ENCODE peak calls at places on chromosomes 16 and 17, in seven cellular contexts. C is ascending aorta, U is HuH-7.5, X is T-helper 22 cell, R is nephron progenitor cell, Q is HT-29, M is NCI-H1436. K is an unnamed sample.

GRCh38 chr16:6274366-6274765 is 1058.3 kb upstream of the RBFOX1 start:
- DNase-seq in C (no peak), U (no peak), X (no peak), R (no peak), Q (no peak), M (no peak), K (no peak)

GRCh38 chr17:59641799-59642484 is 22.2 kb downstream of the CLTC start:
- DNase-seq in C (no peak), U (no peak), X (no peak), R (no peak), Q (peak; percentile 50), M (no peak), K (no peak)

GRCh38 chr16:67526149-67526732 is 2.4 kb upstream of the RIPOR1 start:
- DNase-seq in C (no peak), U (no peak), X (no peak), R (no peak), Q (no peak), M (no peak), K (no peak)

GRCh38 chr16:86215233-86215978 is 294.9 kb upstream of the FOXF1 start:
- DNase-seq in C (peak; percentile 21), U (no peak), X (no peak), R (no peak), Q (no peak), M (no peak), K (no peak)

GRCh38 chr16:57951204-57951960 is 19.5 kb downstream of the CNGB1 start:
- DNase-seq in C (no peak), U (no peak), X (no peak), R (no peak), Q (no peak), M (no peak), K (no peak)

GRCh38 chr17:69325518-69326301 is 1.2 kb downstream of the ABCA5 start:
- DNase-seq in C (no peak), U (peak; percentile 11), X (no peak), R (no peak), Q (peak; percentile 15), M (no peak), K (no peak)

GRCh38 chr17:45021607-45022287 is 29.7 kb downstream of the DCAKD start:
- DNase-seq in C (peak; percentile 76), U (peak; percentile 90), X (peak; percentile 29), R (peak; percentile 80), Q (peak; percentile 62), M (peak; percentile 64), K (peak; percentile 87)

GRCh38 chr16:86517652-86518258 is 7.4 kb downstream of the FOXF1 start:
- DNase-seq in C (no peak), U (peak; percentile 95), X (no peak), R (peak; percentile 80), Q (peak; percentile 58), M (no peak), K (peak; percentile 19)

GRCh38 chr17:80512233-80512632 is 32.4 kb upstream of the RPTOR start:
- DNase-seq in C (no peak), U (no peak), X (no peak), R (no peak), Q (no peak), M (no peak), K (no peak)

GRCh38 chr17:77741109-77741508 is 217.4 kb upstream of the TNRC6C start:
- DNase-seq in C (peak; percentile 15), U (no peak), X (peak; percentile 6), R (no peak), Q (peak; percentile 18), M (no peak), K (no peak)

GRCh38 chr16:89815639-89816348 is 653 bp downstream of the FANCA start:
- DNase-seq in C (no peak), U (no peak), X (no peak), R (no peak), Q (peak; percentile 23), M (no peak), K (peak; percentile 38)

GRCh38 chr17:6712058-6712853 is 913 bp downstream of the SLC13A5 start:
- DNase-seq in C (peak; percentile 49), U (peak; percentile 78), X (no peak), R (peak; percentile 44), Q (peak; percentile 3), M (no peak), K (no peak)

GRCh38 chr16:5430598-5430997 is 333.0 kb upstream of the EEF2KMT start:
- DNase-seq in C (no peak), U (no peak), X (no peak), R (no peak), Q (no peak), M (no peak), K (no peak)

GRCh38 chr16:75320435-75320834 is 69.0 kb upstream of the BCAR1 start:
- DNase-seq in C (no peak), U (no peak), X (no peak), R (peak; percentile 35), Q (no peak), M (no peak), K (no peak)

GRCh38 chr16:79598341-79599181 is 2.0 kb downstream of the MAF start:
- DNase-seq in C (peak; percentile 80), U (peak; percentile 84), X (no peak), R (peak; percentile 66), Q (no peak), M (peak; percentile 62), K (peak; percentile 57)

GRCh38 chr16:78281115-78281514 is 181.7 kb downstream of the WWOX start:
- DNase-seq in C (no peak), U (no peak), X (no peak), R (no peak), Q (no peak), M (no peak), K (no peak)

GRCh38 chr17:79811036-79811887 is 14.4 kb upstream of the CBX8 start:
- DNase-seq in C (no peak), U (peak; percentile 94), X (no peak), R (peak; percentile 62), Q (peak; percentile 70), M (peak; percentile 82), K (peak; percentile 89)

GRCh38 chr17:64001091-64001579 is 3.0 kb downstream of the PRR29 start:
- DNase-seq in C (peak; percentile 34), U (no peak), X (no peak), R (no peak), Q (no peak), M (no peak), K (no peak)

GRCh38 chr16:64196444-64196843 is 925.4 kb downstream of the CDH11 start:
- DNase-seq in C (no peak), U (no peak), X (no peak), R (no peak), Q (no peak), M (no peak), K (peak; percentile 57)

GRCh38 chr17:81711814-81712467 is at the start of gene SLC25A10:
- DNase-seq in C (peak; percentile 81), U (peak; percentile 94), X (peak; percentile 61), R (peak; percentile 82), Q (peak; percentile 90), M (peak; percentile 79), K (peak; percentile 94)

GRCh38 chr17:79977161-79977631 is 58.5 kb downstream of the TBC1D16 start:
- DNase-seq in C (no peak), U (no peak), X (no peak), R (no peak), Q (no peak), M (no peak), K (no peak)

GRCh38 chr16:82700541-82701240 is 73.9 kb downstream of the CDH13 start:
- DNase-seq in C (no peak), U (no peak), X (no peak), R (no peak), Q (no peak), M (no peak), K (no peak)

GRCh38 chr16:14110728-14111251 is 39.7 kb downstream of the MRTFB start:
- DNase-seq in C (no peak), U (no peak), X (no peak), R (no peak), Q (no peak), M (no peak), K (no peak)

GRCh38 chr17:79617740-79618382 is 7.0 kb upstream of the RBFOX3 start:
- DNase-seq in C (no peak), U (no peak), X (no peak), R (no peak), Q (no peak), M (no peak), K (no peak)

GRCh38 chr16:88783391-88784073 is 1.5 kb downstream of the PIEZO1 start:
- DNase-seq in C (no peak), U (no peak), X (no peak), R (peak; percentile 5), Q (no peak), M (no peak), K (no peak)

GRCh38 chr17:29574732-29575510 is 6.4 kb downstream of the TP53I13 start:
- DNase-seq in C (peak; percentile 59), U (peak; percentile 96), X (no peak), R (no peak), Q (peak; percentile 78), M (no peak), K (no peak)

GRCh38 chr17:50523208-50523607 is 9.3 kb upstream of the EPN3 start:
- DNase-seq in C (no peak), U (no peak), X (no peak), R (no peak), Q (no peak), M (no peak), K (peak; percentile 36)

GRCh38 chr17:10603889-10604288 is 53.2 kb downstream of the MYH3 start:
- DNase-seq in C (no peak), U (no peak), X (no peak), R (no peak), Q (no peak), M (no peak), K (no peak)

GRCh38 chr16:77555781-77556180 is 120.9 kb upstream of the ADAMTS18 start:
- DNase-seq in C (no peak), U (no peak), X (no peak), R (peak; percentile 9), Q (no peak), M (no peak), K (no peak)

GRCh38 chr17:20998571-20999043 is 44.2 kb downstream of the USP22 start:
- DNase-seq in C (no peak), U (no peak), X (no peak), R (no peak), Q (no peak), M (no peak), K (no peak)

GRCh38 chr16:62903961-62904502 is 867.8 kb upstream of the CDH8 start:
- DNase-seq in C (no peak), U (no peak), X (no peak), R (no peak), Q (no peak), M (no peak), K (no peak)

GRCh38 chr17:39643271-39643670 is 6.3 kb downstream of the STARD3 start:
- DNase-seq in C (no peak), U (no peak), X (no peak), R (no peak), Q (no peak), M (no peak), K (no peak)